ENCODE peak calls at places on chromosomes 13 and 19, in five cellular contexts. O is H54; Y is stimulated activated CD4-positive, alpha-beta T cell treated with anti-CD3 and anti-CD28 coated beads, Interleukin-1b, Interleukin-23, amount 100 ng/mL, for 48 hours; Z is EL; J is activated gamma-delta T cell treated with anti-CD3 and anti-CD28 coated beads, Interleukin-2, amount 50 U/mL, for 16 hours. B is an unnamed sample.

GRCh38 chr13:22596157-22596863 is 584.5 kb upstream of the SGCG start:
- DNase-seq in Z (no peak), J (no peak), Y (no peak), O (no peak), B (no peak)

GRCh38 chr19:821976-822773 is 420 bp upstream of the PLPPR3 start:
- DNase-seq in Z (no peak), O (no peak), J (no peak), Y (no peak), B (no peak)

GRCh38 chr13:106424805-106425204 is 110.7 kb downstream of the EFNB2 start:
- DNase-seq in O (no peak), Y (no peak), Z (no peak), J (no peak), B (no peak)

GRCh38 chr13:50529154-50529882 is 314.2 kb downstream of the DLEU7 start:
- DNase-seq in Y (peak; percentile 22), J (no peak), Z (no peak), O (peak; percentile 22), B (peak; percentile 95)

GRCh38 chr13:74449811-74450524 is 315.8 kb upstream of the KLF12 start:
- DNase-seq in Z (no peak), J (no peak), Y (no peak), O (no peak), B (no peak)

GRCh38 chr13:66962953-66963352 is 267.2 kb downstream of the PCDH9 start:
- DNase-seq in Y (no peak), O (no peak), Z (no peak), J (no peak), B (no peak)

GRCh38 chr19:2555422-2556220 is 79.7 kb downstream of the GADD45B start:
- DNase-seq in J (no peak), Z (no peak), Y (no peak), O (no peak), B (no peak)

GRCh38 chr19:41299755-41300089 is 10.2 kb upstream of the CCDC97 start:
- DNase-seq in J (peak; percentile 42), O (no peak), Y (no peak), Z (peak; percentile 53), B (no peak)

GRCh38 chr13:41502676-41503075 is 45.3 kb downstream of the RGCC start:
- DNase-seq in O (no peak), J (no peak), Y (no peak), Z (no peak), B (no peak)

GRCh38 chr19:14363203-14364097 is 17.8 kb upstream of the ADGRE5 start:
- DNase-seq in O (no peak), J (no peak), Y (peak; percentile 74), Z (peak; percentile 70), B (peak; percentile 70)

GRCh38 chr19:30153326-30154210 is 211.5 kb downstream of the URI1 start:
- DNase-seq in Y (no peak), J (no peak), O (no peak), Z (no peak), B (no peak)

GRCh38 chr13:35994131-35994966 is 136.8 kb downstream of the DCLK1 start:
- DNase-seq in O (peak; percentile 15), Y (no peak), J (no peak), Z (peak; percentile 93), B (no peak)

GRCh38 chr13:96041326-96042092 is 11.7 kb downstream of the UGGT2 start:
- DNase-seq in O (no peak), Y (no peak), Z (no peak), J (no peak), B (no peak)

GRCh38 chr13:73173160-73173905 is 114.5 kb downstream of the KLF5 start:
- DNase-seq in Y (no peak), J (no peak), Z (no peak), O (no peak), B (no peak)

GRCh38 chr19:34490141-34490766 is 8.7 kb downstream of the WTIP start:
- DNase-seq in J (no peak), Y (no peak), O (no peak), Z (no peak), B (no peak)

GRCh38 chr19:4288091-4288777 is 9.2 kb downstream of the SHD start:
- DNase-seq in Z (no peak), J (no peak), Y (no peak), O (peak; percentile 61), B (no peak)

GRCh38 chr13:20685042-20685441 is 18.5 kb upstream of the IL17D start:
- DNase-seq in Z (no peak), J (no peak), O (no peak), Y (no peak), B (no peak)

GRCh38 chr19:5006201-5006600 is 37.3 kb downstream of the KDM4B start:
- DNase-seq in O (peak; percentile 51), Z (peak; percentile 32), Y (no peak), J (no peak), B (peak; percentile 79)

GRCh38 chr13:48775285-48775684 is 121.6 kb downstream of the CYSLTR2 start:
- DNase-seq in O (no peak), Z (peak; percentile 32), J (no peak), Y (no peak), B (no peak)

B was measured in right lobe of liver.